ENCODE peak calls at places on chromosomes 2 and 18, in five cellular contexts. A, Z, C, M and N are unnamed samples.

GRCh38 chr2:25473758-25474335 is 132.1 kb upstream of the DNMT3A start:
- DNase-seq in A (no peak), Z (no peak), C (no peak), M (peak), N (no peak)

GRCh38 chr2:201572822-201573493 is 70.3 kb downstream of the TMEM237 start:
- DNase-seq in A (no peak), Z (no peak), C (no peak), M (no peak), N (no peak)

GRCh38 chr2:11680181-11680900 is 10.3 kb upstream of the NTSR2 start:
- DNase-seq in A (peak), Z (peak), C (no peak), M (peak), N (peak)

GRCh38 chr18:62420513-62421209 is 95.6 kb downstream of the TNFRSF11A start:
- DNase-seq in A (peak), Z (peak), C (no peak), M (no peak), N (no peak)

GRCh38 chr2:166375205-166375735 is 474 bp downstream of the SCN9A start:
- DNase-seq in A (no peak), Z (peak), C (no peak), M (peak), N (no peak)

GRCh38 chr2:8579686-8580085 is 102.2 kb upstream of the ID2 start:
- DNase-seq in A (no peak), Z (no peak), C (no peak), M (no peak), N (no peak)

GRCh38 chr18:8890957-8891464 is 185.7 kb downstream of the MTCL1 start:
- DNase-seq in A (peak), Z (peak), C (no peak), M (no peak), N (no peak)

GRCh38 chr2:86413296-86414085 is 27.7 kb upstream of the KDM3A start:
- DNase-seq in A (no peak), Z (no peak), C (no peak), M (no peak), N (no peak)

GRCh38 chr2:60551241-60552095 is 2.0 kb downstream of the BCL11A start:
- DNase-seq in A (peak), Z (no peak), C (no peak), M (peak), N (peak)

GRCh38 chr2:219453691-219454131 is 19.1 kb downstream of the SPEG start:
- DNase-seq in A (no peak), Z (peak), C (peak), M (no peak), N (no peak)

GRCh38 chr2:159275111-159275510 is 11.4 kb downstream of the WDSUB1 start:
- DNase-seq in A (no peak), Z (no peak), C (no peak), M (no peak), N (no peak)

GRCh38 chr2:149611100-149611820 is 23.7 kb upstream of the MMADHC start:
- DNase-seq in A (no peak), Z (no peak), C (no peak), M (no peak), N (no peak)

GRCh38 chr18:74281639-74282358 is 10.0 kb downstream of the CYB5A start:
- DNase-seq in A (no peak), Z (no peak), C (no peak), M (no peak), N (no peak)

GRCh38 chr2:189142893-189143759 is 36.4 kb downstream of the COL5A2 start:
- DNase-seq in A (peak), Z (peak), C (no peak), M (peak), N (no peak)

GRCh38 chr2:45932278-45932975 is 281.0 kb downstream of the PRKCE start:
- DNase-seq in A (no peak), Z (peak), C (no peak), M (no peak), N (no peak)

GRCh38 chr2:132547089-132547687 is 122.8 kb downstream of the LYPD1 start:
- DNase-seq in A (peak), Z (peak), C (peak), M (peak), N (no peak)

GRCh38 chr2:108983610-108984009 is 5.4 kb downstream of the EDAR start:
- DNase-seq in A (no peak), Z (no peak), C (no peak), M (no peak), N (no peak)

GRCh38 chr18:44876749-44877148 is 196.1 kb downstream of the SETBP1 start:
- DNase-seq in A (no peak), Z (no peak), C (no peak), M (no peak), N (no peak)

GRCh38 chr18:23573948-23574431 is 12.3 kb downstream of the NPC1 start:
- DNase-seq in A (peak), Z (peak), C (no peak), M (no peak), N (no peak)

GRCh38 chr2:53028746-53029423 is 738.7 kb upstream of the CHAC2 start:
- DNase-seq in A (no peak), Z (no peak), C (no peak), M (no peak), N (no peak)

GRCh38 chr18:13369353-13369752 is 150.8 kb downstream of the LDLRAD4 start:
- DNase-seq in A (no peak), Z (no peak), C (no peak), M (no peak), N (no peak)

GRCh38 chr2:240447331-240447730 is 11.9 kb downstream of the GPC1 start:
- DNase-seq in A (no peak), Z (no peak), C (no peak), M (no peak), N (no peak)

GRCh38 chr18:22637787-22638186 is 220.1 kb upstream of the CTAGE1 start:
- DNase-seq in A (no peak), Z (peak), C (no peak), M (no peak), N (no peak)

GRCh38 chr18:48163184-48164095 is 233.0 kb upstream of the SMAD2 start:
- DNase-seq in A (no peak), Z (no peak), C (no peak), M (no peak), N (no peak)

GRCh38 chr2:215363461-215364156 is 51.8 kb downstream of the ATIC start:
- DNase-seq in A (no peak), Z (peak), C (no peak), M (no peak), N (no peak)

GRCh38 chr2:100483892-100484291 is 13.6 kb downstream of the NMS start:
- DNase-seq in A (no peak), Z (no peak), C (no peak), M (no peak), N (no peak)

GRCh38 chr2:46131-46470 is 204 bp downstream of the FAM110C start:
- DNase-seq in A (no peak), Z (no peak), C (no peak), M (no peak), N (no peak)
- TF ChIP-seq POLR2A in A (peak), Z (no peak), C (no peak), M (no peak), N (no peak)

GRCh38 chr2:3459185-3460015 is 59.9 kb downstream of the ADI1 start:
- DNase-seq in A (no peak), Z (no peak), C (no peak), M (peak), N (peak)
- H3K27ac ChIP-seq in A (no peak), Z (no peak), C (no peak), M (no peak), N (no peak)

DNA sequence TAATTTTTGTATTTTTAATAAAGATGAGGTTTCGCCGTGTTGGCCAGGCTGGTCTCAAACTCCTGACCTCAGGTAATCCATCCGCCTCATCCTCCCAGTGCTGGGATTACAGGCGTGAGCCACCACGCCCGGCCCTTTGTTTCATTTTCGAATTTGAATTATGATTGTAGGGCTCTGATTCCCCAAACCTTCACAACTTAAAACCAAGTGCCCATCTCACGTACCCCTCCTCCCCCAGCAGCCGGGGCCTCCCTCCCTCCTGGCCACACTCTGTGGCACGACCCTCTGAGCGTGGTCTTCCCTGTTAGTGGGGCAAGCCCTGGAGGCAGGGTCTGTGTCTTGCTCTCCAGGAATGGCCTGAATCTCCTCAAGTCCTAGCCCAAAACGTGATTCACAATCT is 166.5 kb downstream of the ASB1 start:
- DNase-seq in A (no peak), Z (no peak), C (no peak), M (no peak), N (no peak)
- TF ChIP-seq POLR2A in A (no peak), Z (no peak), C (no peak), M (no peak), N (no peak)

DNA sequence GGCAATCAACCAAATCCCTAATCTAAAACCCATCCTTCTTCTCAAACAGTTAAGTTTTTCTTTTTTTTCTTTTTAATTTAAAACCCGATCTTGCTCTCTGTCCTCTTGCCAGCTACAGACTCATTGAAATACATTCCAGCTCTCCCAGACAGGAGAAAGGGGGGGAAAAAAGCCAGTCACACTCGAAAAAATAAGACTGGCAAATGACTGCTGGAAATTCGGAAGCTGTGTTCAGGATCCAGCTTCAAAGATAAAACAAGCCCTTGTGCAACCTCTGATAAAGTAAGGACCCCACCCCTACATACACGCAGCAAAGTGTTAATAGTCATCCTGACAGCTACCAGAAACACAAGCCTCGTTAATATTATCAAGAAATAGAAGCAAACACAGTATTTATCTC is 1.2 kb downstream of the LRRTM4 start:
- DNase-seq in A (no peak), Z (no peak), C (no peak), M (no peak), N (no peak)
- H3K27ac ChIP-seq in A (no peak), Z (no peak), C (no peak), M (no peak), N (no peak)